ENCODE peak calls at places on chromosomes 6 and 20, in five cellular contexts. G, H, N, V and K are unnamed samples.

GRCh38 chr20:31605902-31606677 is 1.0 kb downstream of the ID1 start:
- DNase-seq in G (no peak), H (peak), N (no peak), V (no peak), K (no peak)

GRCh38 chr6:13653296-13653695 is 38.2 kb downstream of the NOL7 start:
- DNase-seq in G (peak), H (no peak), N (no peak), V (no peak), K (no peak)

GRCh38 chr20:13839421-13840092 is 54.7 kb downstream of the NDUFAF5 start:
- DNase-seq in G (peak), H (no peak), N (no peak), V (no peak), K (no peak)

GRCh38 chr6:135002229-135002844 is 52.3 kb downstream of the HBS1L start:
- DNase-seq in G (peak), H (peak), N (no peak), V (no peak), K (peak)

GRCh38 chr6:15754035-15754705 is 91.3 kb upstream of the DTNBP1 start:
- DNase-seq in G (peak), H (no peak), N (no peak), V (no peak), K (no peak)

GRCh38 chr20:59120491-59120890 is 43.1 kb upstream of the ZNF831 start:
- DNase-seq in G (no peak), H (no peak), N (no peak), V (no peak), K (no peak)

GRCh38 chr20:43442310-43442880 is 15.3 kb upstream of the SRSF6 start:
- DNase-seq in G (no peak), H (no peak), N (no peak), V (no peak), K (no peak)

GRCh38 chr6:137370871-137371633 is 123.1 kb downstream of the OLIG3 start:
- DNase-seq in G (no peak), H (peak), N (no peak), V (no peak), K (no peak)

GRCh38 chr6:109021870-109022269 is 72.8 kb downstream of the SESN1 start:
- DNase-seq in G (no peak), H (no peak), N (no peak), V (no peak), K (no peak)

GRCh38 chr6:38154731-38155130 is 335.2 kb downstream of the ZFAND3 start:
- DNase-seq in G (no peak), H (no peak), N (no peak), V (no peak), K (no peak)

GRCh38 chr20:39468703-39469102 is 506.6 kb downstream of the DHX35 start:
- DNase-seq in G (no peak), H (peak), N (no peak), V (no peak), K (no peak)

GRCh38 chr6:1604991-1605821 is 4.5 kb upstream of the FOXC1 start:
- DNase-seq in G (no peak), H (no peak), N (no peak), V (peak), K (no peak)

GRCh38 chr6:156174026-156174880 is 602.9 kb upstream of the ARID1B start:
- DNase-seq in G (no peak), H (no peak), N (no peak), V (no peak), K (no peak)

GRCh38 chr20:63703471-63703975 is 4.3 kb downstream of the ARFRP1 start:
- DNase-seq in G (no peak), H (no peak), N (no peak), V (no peak), K (no peak)

GRCh38 chr20:19726126-19726525 is 31.9 kb upstream of the RIN2 start:
- DNase-seq in G (peak), H (no peak), N (no peak), V (no peak), K (no peak)

GRCh38 chr6:150373260-150373701 is 4.5 kb downstream of the IYD start:
- DNase-seq in G (peak), H (no peak), N (no peak), V (no peak), K (peak)

GRCh38 chr6:111250743-111251406 is 163.6 kb downstream of the SLC16A10 start:
- DNase-seq in G (no peak), H (no peak), N (no peak), V (no peak), K (no peak)

GRCh38 chr20:51220293-51220706 is 197.4 kb upstream of the KCNG1 start:
- DNase-seq in G (no peak), H (peak), N (no peak), V (peak), K (no peak)

GRCh38 chr20:43185901-43186300 is 3.8 kb downstream of the PTPRT start:
- DNase-seq in G (no peak), H (no peak), N (no peak), V (no peak), K (no peak)

GRCh38 chr20:37919389-37920040 is 16.6 kb downstream of the VSTM2L start:
- DNase-seq in G (no peak), H (no peak), N (no peak), V (no peak), K (no peak)

GRCh38 chr6:134347916-134348805 is 30.2 kb upstream of the SGK1 start:
- DNase-seq in G (peak), H (no peak), N (no peak), V (no peak), K (peak)

GRCh38 chr20:62899633-62900051 is 26.7 kb downstream of the DIDO1 start:
- DNase-seq in G (no peak), H (no peak), N (no peak), V (no peak), K (no peak)

GRCh38 chr20:8095648-8096572 is 36.2 kb upstream of the PLCB1 start:
- DNase-seq in G (peak), H (no peak), N (no peak), V (no peak), K (no peak)

GRCh38 chr6:84042603-84043002 is 9.0 kb downstream of the MRAP2 start:
- DNase-seq in G (no peak), H (no peak), N (no peak), V (no peak), K (no peak)

GRCh38 chr6:167153523-167153959 is 4.2 kb downstream of the GPR31 start:
- DNase-seq in G (peak), H (no peak), N (no peak), V (no peak), K (peak)

GRCh38 chr6:85470023-85470410 is 20.1 kb downstream of the NT5E start:
- DNase-seq in G (no peak), H (no peak), N (no peak), V (no peak), K (no peak)

GRCh38 chr6:24273471-24273870 is 84.4 kb downstream of the DCDC2 start:
- DNase-seq in G (peak), H (no peak), N (no peak), V (no peak), K (no peak)

GRCh38 chr6:568954-569523 is 87.9 kb downstream of the HUS1B start:
- DNase-seq in G (no peak), H (no peak), N (no peak), V (no peak), K (no peak)

GRCh38 chr6:110618591-110619267 is 142.3 kb upstream of the SLC22A16 start:
- DNase-seq in G (no peak), H (peak), N (no peak), V (peak), K (peak)